ENCODE peak calls at places on chromosomes 7 and 10, in six cellular contexts. G is transverse colon, P is endothelial cell, J is nephron progenitor cell, Z is HepG2, B is suprapubic skin. E is an unnamed sample.

GRCh38 chr10:65365878-65366277 is 1560.0 kb upstream of the LRRTM3 start:
- DNase-seq in G (no peak), P (no peak), J (no peak), Z (no peak), B (no peak), E (no peak)

GRCh38 chr10:44310762-44311562 is 73.9 kb downstream of the CXCL12 start:
- DNase-seq in G (peak), P (peak), J (peak), Z (no peak), B (peak), E (peak)

GRCh38 chr10:44334621-44335184 is 50.2 kb downstream of the CXCL12 start:
- DNase-seq in G (no peak), P (no peak), J (no peak), Z (no peak), B (peak), E (peak)

GRCh38 chr7:46716926-46717325 is 795.9 kb upstream of the IGFBP3 start:
- DNase-seq in G (no peak), P (no peak), J (no peak), Z (no peak), B (no peak), E (no peak)

GRCh38 chr7:139109983-139110411 is 477 bp upstream of the ZC3HAV1 start:
- DNase-seq in G (no peak), P (no peak), J (no peak), Z (no peak), B (no peak), E (no peak)

GRCh38 chr7:66296001-66296521 is 90.9 kb downstream of the TPST1 start:
- DNase-seq in G (no peak), P (no peak), J (no peak), Z (no peak), B (no peak), E (no peak)

GRCh38 chr10:15540729-15541128 is 169.6 kb upstream of the FAM171A1 start:
- DNase-seq in G (no peak), P (no peak), J (no peak), Z (no peak), B (no peak), E (no peak)

GRCh38 chr7:81715984-81716588 is 53.8 kb downstream of the HGF start:
- DNase-seq in G (no peak), P (peak), J (no peak), Z (peak), B (no peak), E (no peak)

GRCh38 chr7:123367508-123368122 is 166.8 kb downstream of the IQUB start:
- DNase-seq in G (no peak), P (peak), J (peak), Z (peak), B (no peak), E (no peak)

GRCh38 chr7:24756545-24756988 is 697 bp downstream of the GSDME start:
- DNase-seq in G (no peak), P (peak), J (no peak), Z (no peak), B (no peak), E (no peak)

GRCh38 chr7:94313926-94314325 is 80.8 kb upstream of the COL1A2 start:
- DNase-seq in G (no peak), P (no peak), J (no peak), Z (no peak), B (no peak), E (no peak)

GRCh38 chr7:28533267-28533666 is 120.9 kb downstream of the CREB5 start:
- DNase-seq in G (no peak), P (no peak), J (no peak), Z (no peak), B (no peak), E (no peak)

DNA sequence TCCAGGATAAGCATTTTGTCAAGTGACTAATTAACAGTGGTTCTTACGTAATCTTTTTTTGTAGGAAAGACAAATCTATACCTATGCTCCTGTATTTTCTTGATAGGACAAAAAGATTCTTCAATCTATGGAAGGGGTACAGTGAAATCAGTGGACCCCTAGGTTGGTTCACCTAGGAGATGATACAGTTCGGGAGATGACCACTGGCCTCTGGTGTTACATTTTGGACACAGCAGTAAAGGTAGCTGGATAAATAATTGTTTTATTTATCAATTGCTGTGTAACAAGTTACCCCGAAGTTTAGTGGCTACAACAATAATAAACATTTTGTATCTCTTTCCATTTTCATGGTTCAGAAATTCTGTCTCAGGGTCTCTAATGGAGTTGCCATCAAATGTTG is 288.2 kb upstream of the MAGI2 start:
- DNase-seq in G (no peak), P (peak), J (no peak), Z (no peak), B (no peak), E (no peak)
- TF ChIP-seq CTCF in G (no peak), P (peak), J (no peak), Z (no peak), B (no peak), E (no peak)

GRCh38 chr7:51316262-51316665 is 345 bp downstream of the COBL start:
- DNase-seq in G (peak), P (peak), J (no peak), Z (no peak), B (no peak), E (peak)
- TF ChIP-seq CTCF in G (peak), P (no peak), J (no peak), Z (peak), B (peak), E (peak)

DNA sequence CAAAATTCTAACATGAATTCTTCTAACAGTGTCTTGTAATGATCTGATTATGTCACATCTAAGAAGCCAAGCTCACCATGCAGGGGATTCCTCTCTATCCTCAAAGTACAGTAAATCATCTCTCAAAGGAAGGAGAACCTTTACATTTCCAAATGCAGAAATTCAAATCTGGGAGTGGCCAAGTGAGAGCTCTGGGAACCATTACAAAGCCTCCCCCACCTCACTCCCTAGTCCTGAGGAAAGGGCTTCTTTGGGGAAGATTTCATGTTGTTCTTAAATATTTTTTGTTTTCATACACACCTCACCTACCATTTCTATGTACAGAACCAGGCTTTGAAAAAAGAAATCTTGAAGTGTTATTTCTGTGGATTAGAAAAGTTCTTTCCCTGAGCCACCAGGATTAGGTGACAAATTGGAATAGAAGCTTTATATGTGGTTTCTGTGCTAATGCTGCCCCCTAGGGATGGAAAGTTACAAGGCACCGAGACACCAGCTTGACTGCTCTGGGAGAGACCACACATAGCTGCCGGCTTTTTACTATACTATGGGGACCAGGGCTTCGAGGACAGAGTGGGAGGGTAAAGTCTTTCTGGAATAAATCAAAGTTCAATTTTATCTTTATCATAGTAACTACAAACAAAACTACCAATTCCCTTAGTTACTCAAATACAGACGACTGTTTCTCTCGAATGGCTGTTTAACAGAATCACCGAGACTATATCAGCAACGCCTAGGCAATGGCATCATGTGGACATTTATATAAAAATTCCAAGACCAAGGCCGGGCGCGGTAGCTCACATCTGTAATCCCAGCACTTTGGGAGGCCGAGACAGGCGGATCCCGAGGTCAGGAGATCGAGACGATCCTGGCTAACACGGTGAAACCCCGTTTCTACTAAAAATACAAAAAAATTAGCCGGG is 116.1 kb downstream of the RNF216 start:
- DNase-seq in G (peak), P (peak), J (peak), Z (peak), B (peak), E (peak)
- TF ChIP-seq CTCF in G (peak), P (peak), J (peak), Z (peak), B (peak), E (peak)

DNA sequence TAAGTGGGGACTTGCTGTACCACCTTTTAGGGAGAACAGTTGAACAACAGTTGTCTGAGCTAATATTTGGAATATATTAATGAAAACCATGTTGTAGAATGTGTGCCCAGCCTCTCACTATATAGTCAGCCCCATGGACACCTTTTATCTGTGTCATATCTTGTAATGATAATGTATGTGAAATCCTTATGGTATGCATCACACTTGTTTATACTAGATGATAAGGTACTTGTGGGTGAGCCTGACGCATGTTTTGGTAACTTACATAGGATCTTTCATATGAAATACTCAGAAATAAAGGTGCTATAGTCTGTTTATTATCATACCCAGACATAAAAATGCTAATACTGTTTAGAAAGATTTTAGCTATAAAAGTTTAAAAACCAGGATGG is 32.8 kb downstream of the CAMK1D start:
- DNase-seq in G (no peak), P (no peak), J (no peak), Z (no peak), B (no peak), E (no peak)
- TF ChIP-seq CTCF in G (no peak), P (no peak), J (no peak), Z (no peak), B (no peak), E (no peak)

E was measured in type B pancreatic cell.